ENCODE peak calls at places on chromosomes 6 and 20, in four cellular contexts. G, W, M and Z are unnamed samples.

GRCh38 chr6:141988954-141989705 is 143.6 kb upstream of the GJE1 start:
- DNase-seq in M (peak), G (peak), W (peak), Z (peak)

GRCh38 chr20:45368221-45368980 is 5.4 kb downstream of the SYS1 start:
- DNase-seq in M (no peak), W (no peak), G (no peak), Z (no peak)

GRCh38 chr20:46572181-46572580 is 21.7 kb upstream of the OCSTAMP start:
- DNase-seq in W (no peak), M (no peak), G (no peak), Z (no peak)

GRCh38 chr20:51492167-51493092 is 50.1 kb downstream of the NFATC2 start:
- DNase-seq in W (no peak), G (peak), M (no peak), Z (no peak)

GRCh38 chr20:63698739-63699465 is 2.5 kb downstream of the TNFRSF6B start:
- DNase-seq in G (no peak), M (no peak), W (peak), Z (no peak)

GRCh38 chr6:74320076-74320475 is 624.1 kb downstream of the CD109 start:
- DNase-seq in G (no peak), W (no peak), M (no peak), Z (no peak)

GRCh38 chr6:138404666-138405337 is 779 bp downstream of the HEBP2 start:
- DNase-seq in M (peak), W (no peak), G (peak), Z (no peak)

GRCh38 chr6:20180935-20181334 is 31.3 kb downstream of the MBOAT1 start:
- DNase-seq in W (no peak), M (no peak), G (no peak), Z (no peak)

GRCh38 chr20:1005452-1006027 is 3.4 kb upstream of the RSPO4 start:
- DNase-seq in M (peak), G (peak), W (peak), Z (peak)
- TF ChIP-seq FOSL1 in M (no peak), G (no peak), W (no peak), Z (no peak)

GRCh38 chr20:38278150-38278549 is 17.6 kb upstream of the KIAA1755 start:
- DNase-seq in W (no peak), G (no peak), M (no peak), Z (no peak)
- TF ChIP-seq CEBPB in W (no peak), G (no peak), M (no peak), Z (no peak)

DNA sequence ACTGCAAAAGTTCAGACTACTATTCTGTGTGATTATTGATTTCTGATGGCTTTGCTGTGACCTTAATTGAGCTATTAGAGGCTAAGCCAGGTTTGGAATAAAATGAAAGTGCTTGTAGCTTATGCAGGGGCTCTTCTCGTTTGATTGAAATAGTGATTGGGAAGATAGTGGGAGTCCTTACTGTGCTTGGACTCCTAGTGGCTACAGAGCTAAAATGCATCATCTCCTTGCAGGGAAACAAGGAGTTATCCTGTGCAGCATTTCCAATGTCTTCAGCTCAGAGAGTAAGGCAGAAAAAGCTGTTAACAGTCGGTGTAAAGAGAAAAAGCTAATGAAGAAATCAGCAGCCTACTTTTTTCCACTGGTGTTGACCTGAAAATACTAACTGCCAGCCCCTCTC is 173.5 kb downstream of the SLC35F1 start:
- DNase-seq in G (no peak), W (peak), M (no peak), Z (no peak)
- TF ChIP-seq FOSL1 in G (no peak), W (no peak), M (no peak), Z (no peak)

DNA sequence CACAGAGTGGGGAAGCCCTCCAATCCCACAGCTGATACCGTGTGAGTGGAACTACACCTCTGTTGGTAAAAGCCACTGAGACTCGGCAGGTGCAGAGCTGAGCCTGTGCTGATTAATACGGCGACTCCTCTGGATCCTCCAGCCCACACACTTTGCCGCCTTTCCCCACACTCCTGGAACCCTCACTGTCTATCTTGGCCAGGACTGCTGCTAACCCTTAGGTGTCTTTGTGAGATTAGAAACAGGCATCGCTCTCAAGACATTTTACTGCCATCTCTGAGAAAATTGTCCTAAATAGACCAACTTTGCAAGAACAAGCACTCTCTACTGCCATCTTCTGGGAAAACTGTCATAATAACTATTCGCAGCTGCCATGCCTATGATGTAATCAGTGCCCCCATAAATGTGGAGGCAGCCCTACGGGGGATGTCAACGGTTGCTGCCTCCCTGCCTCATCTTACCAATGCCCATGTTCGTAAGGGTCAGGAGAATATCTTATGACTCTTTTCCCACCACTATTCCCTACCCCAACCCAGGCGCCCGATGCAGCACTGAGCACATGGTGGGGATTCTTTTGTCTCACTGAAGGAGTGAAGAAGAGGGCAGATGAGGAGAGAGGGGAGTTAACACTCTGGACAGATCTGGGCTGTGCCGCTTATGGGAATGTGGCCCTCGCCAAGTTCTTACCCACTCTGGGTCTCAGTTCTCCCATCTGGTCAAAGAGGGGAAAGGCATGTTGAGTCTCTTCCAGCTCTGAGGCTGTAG is 26.1 kb upstream of the KCNB1 start:
- DNase-seq in W (peak), M (no peak), G (peak), Z (peak)
- TF ChIP-seq CEBPB in W (peak), M (peak), G (peak), Z (peak)

DNA sequence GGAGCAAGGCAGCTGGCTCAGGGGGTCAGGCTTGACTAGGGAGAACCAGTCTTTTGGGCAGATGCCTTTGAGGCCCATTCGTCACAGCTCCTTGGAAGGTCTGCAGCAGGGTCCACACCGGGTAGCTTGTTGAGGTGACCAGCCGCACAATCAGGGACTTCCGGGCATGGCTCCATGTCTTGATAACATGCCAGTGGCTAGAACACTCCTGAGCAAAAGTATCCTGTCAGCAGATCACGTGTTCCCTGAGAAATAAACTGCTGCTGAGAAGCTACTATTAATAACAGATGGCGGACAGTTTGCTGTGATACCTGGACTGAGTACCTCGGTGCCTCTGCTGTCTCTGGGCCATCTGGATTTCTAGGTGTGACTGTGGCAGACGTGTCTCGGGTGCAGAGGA is 235.9 kb downstream of the PRKN start:
- DNase-seq in W (no peak), G (no peak), M (no peak), Z (no peak)
- TF ChIP-seq FOSL1 in W (no peak), G (no peak), M (no peak), Z (no peak)

DNA sequence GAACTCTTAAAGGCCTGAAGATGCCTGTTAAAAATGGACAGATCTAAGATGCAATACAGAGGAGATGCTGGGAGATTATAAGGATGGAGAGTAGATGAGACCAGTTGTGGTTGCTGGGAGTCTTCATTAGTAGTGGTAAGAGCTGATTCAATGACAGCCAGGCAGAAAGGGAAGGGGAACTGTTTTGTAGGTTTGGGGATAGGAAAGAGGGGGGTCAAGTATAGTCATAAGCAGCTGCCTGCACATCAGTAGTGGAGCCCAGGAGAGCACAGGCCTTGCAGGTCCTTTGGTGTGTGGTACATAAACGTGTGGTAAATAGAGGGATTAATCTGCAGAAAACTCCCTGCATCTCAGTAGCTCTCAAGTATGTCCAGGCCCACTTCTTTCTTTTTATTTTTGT is 20.4 kb downstream of the CDS2 start:
- DNase-seq in G (no peak), W (no peak), M (no peak), Z (no peak)
- TF ChIP-seq CEBPB in G (no peak), W (no peak), M (no peak), Z (no peak)

DNA sequence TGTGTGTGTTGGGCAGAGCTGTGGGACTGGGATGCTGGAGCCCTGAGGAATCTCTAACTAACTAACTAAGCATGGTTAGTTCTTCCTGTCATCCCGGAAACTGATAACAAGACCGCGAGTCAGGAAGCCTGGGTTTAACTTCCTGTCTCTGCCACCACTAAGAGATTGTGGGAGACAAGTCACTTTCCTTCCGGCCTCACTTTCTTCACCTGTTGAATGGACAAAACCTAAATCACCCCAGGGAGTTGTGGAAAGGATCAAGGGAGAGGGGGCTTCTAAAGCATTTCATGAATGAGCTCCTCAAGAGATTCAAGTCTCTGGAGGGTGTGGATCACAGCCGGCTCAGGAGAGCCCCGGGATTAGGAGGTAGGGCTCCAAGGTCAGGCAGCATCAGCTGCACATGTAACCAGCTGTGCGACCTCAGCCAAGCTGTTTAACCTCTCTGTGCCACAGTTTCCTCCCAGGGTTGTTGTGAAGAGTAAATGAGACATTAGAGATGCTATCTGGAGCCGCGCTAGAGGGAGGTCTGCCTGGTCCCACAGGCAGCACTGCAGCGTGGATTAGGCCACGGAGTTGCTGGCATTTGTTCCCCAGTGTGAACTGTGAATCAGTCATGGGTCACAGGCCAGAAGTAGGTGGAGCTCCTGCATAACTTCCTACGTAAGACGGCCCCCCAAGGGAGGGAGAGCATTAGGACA is 105.1 kb downstream of the TOX2 start:
- DNase-seq in M (no peak), G (no peak), W (no peak), Z (no peak)
- TF ChIP-seq FOSL1 in M (no peak), G (no peak), W (no peak), Z (no peak)

GRCh38 chr6:86724695-86725094 is 212.6 kb upstream of the HTR1E start:
- DNase-seq in G (no peak), W (no peak), M (no peak), Z (no peak)
- TF ChIP-seq CEBPB in G (no peak), W (no peak), M (no peak), Z (no peak)